ENCODE peak calls at places on chromosomes 11 and 22, in five cellular contexts. Q is Caco-2, D is uterus, N is pancreas, H is right atrium auricular region. E is an unnamed sample. For H3K27me3 and H3K4me1, the result is how much of the 10 kb centered on the place peaks cover.

GRCh38 chr11:118105657-118106305 is 19.0 kb upstream of the SMIM35 start:
- DNase-seq in Q (no peak), D (no peak), N (no peak), H (no peak), E (no peak)

GRCh38 chr22:19607198-19608113 is 83.2 kb upstream of the CLDN5 start:
- DNase-seq in Q (no peak), D (peak), N (no peak), H (no peak), E (no peak)

GRCh38 chr11:101860694-101861371 is 54.0 kb upstream of the CEP126 start:
- DNase-seq in Q (peak), D (peak), N (peak), H (peak), E (no peak)

GRCh38 chr11:84930863-84931262 is 696.3 kb downstream of the DLG2 start:
- DNase-seq in Q (no peak), D (no peak), N (no peak), H (no peak), E (no peak)

GRCh38 chr11:132719684-132720083 is 812.6 kb downstream of the OPCML start:
- DNase-seq in Q (no peak), D (no peak), N (no peak), H (no peak), E (no peak)

GRCh38 chr22:25488244-25489020 is 76.0 kb upstream of the GRK3 start:
- DNase-seq in Q (no peak), D (peak), N (peak), H (no peak), E (no peak)

GRCh38 chr11:19868281-19868821 is 155.7 kb downstream of the NAV2 start:
- DNase-seq in Q (no peak), D (peak), N (no peak), H (peak), E (no peak)

GRCh38 chr11:83042966-83043711 is 28.6 kb downstream of the RAB30 start:
- DNase-seq in Q (no peak), D (no peak), N (no peak), H (no peak), E (no peak)

GRCh38 chr11:83124631-83125424 is 32.1 kb upstream of the PCF11 start:
- DNase-seq in Q (no peak), D (no peak), N (no peak), H (no peak), E (no peak)

GRCh38 chr22:43432883-43433415 is 21.1 kb downstream of the MPPED1 start:
- DNase-seq in Q (no peak), D (no peak), N (no peak), H (no peak), E (no peak)
- H3K27me3 ChIP-seq in Q (under half), D (under half), N (under half), H (under half), E (under half)

GRCh38 chr11:128547946-128548654 is 39.3 kb downstream of the ETS1 start:
- DNase-seq in Q (no peak), D (no peak), N (no peak), H (no peak), E (no peak)
- H3K4me1 ChIP-seq in Q (under half), D (under half), N (under half), H (under half), E (under half)

GRCh38 chr11:129386795-129387390 is 11.2 kb downstream of the BARX2 start:
- DNase-seq in Q (no peak), D (no peak), N (no peak), H (no peak), E (no peak)
- H3K4me3 ChIP-seq in Q (no peak), D (no peak), N (no peak), H (no peak), E (no peak)

DNA sequence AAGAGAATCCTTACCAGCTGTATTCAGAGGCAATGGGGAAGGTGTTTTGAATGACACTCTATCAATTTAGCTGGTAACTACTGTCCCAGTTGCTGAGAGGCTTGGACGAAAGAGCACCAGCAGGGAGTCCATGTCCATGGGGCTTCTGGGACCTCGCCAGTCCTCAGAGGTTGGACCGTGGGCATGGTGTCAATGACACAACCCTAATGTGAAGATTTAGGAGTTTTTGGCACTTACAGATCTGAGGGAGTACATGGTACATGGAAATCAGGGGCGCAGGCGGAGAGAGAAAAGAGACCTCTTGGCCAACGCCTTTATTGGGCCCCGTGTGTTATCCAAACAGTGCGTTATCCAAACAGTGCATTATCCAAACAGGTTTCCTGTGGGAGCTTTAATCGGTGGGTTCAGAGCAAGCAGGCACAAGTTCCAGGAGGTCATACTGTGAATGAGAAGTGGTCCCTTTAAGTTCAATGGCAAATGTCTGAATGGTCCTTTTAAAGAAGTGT is 169.1 kb upstream of the B3GAT1 start:
- DNase-seq in Q (no peak), D (no peak), N (no peak), H (peak), E (no peak)
- H3K27me3 ChIP-seq in Q (under half), D (under half), N (under half), H (under half), E (under half)

GRCh38 chr11:68842427-68843051 is 823 bp upstream of the CPT1A start:
- DNase-seq in Q (no peak), D (no peak), N (peak), H (no peak), E (no peak)
- H3K4me1 ChIP-seq in Q (under half), D (under half), N (under half), H (under half), E (under half)

GRCh38 chr22:46119093-46119728 is 31.1 kb upstream of the PPARA start:
- DNase-seq in Q (no peak), D (no peak), N (no peak), H (no peak), E (no peak)
- H3K4me3 ChIP-seq in Q (no peak), D (no peak), N (no peak), H (no peak), E (no peak)

DNA sequence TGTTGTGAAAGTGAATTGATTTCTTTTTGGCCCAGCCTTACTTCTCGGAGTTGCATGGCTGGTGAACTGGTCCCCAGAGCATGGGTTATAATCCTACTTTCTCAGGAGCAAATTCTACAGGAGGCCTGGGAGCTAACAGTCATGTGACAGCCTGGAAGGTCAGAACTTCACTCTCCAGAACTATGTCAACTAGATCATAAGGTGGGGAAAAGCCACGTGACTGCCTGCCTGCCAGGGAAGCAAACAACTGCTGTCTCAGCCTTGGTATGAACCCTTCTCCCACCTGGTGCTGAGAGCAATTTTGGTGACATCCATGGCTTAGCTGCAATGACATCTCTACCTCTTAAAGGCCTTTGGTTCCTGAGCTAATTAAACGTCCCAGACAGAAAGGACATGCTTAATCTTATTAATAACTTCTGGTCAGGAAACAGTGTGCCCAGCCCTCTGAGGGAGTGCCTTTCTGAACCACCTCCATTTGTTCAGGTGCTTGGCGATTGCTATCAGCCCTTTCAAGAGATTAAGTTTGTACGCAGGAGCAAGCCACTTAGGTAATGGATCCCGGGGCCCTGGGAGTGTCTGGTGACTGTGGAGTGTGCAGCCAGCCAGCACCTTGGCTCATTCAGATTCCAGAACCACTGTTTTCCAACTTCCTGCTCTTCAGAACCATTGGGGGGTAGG is 1.4 kb upstream of the CREB3L1 start:
- DNase-seq in Q (peak), D (no peak), N (peak), H (no peak), E (no peak)
- H3K27me3 ChIP-seq in Q (under half), D (under half), N (under half), H (under half), E (under half)

DNA sequence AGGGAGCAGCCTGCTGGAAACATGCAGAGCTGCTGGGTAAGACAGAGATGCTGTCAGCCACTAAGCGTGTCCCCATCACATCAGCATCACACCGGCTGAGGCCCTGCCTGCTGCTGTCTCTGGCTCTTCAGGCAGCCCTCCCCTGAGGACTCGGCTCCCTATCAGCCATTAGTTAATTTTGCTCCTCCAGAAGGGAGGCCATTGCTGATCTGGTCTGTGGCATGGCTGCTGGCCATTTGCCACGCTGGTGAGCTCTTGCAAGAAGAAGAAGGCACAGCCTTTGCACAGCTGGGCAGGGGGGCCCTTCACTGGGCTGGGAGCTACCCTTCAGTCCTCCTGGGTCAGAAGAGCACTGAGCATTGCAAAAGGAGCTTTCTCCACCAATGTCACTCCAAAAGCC is 131.2 kb upstream of the PARVA start:
- DNase-seq in Q (no peak), D (no peak), N (peak), H (no peak), E (no peak)
- H3K4me1 ChIP-seq in Q (half or more), D (under half), N (under half), H (under half), E (under half)

GRCh38 chr22:45508814-45509213 is 6.1 kb downstream of the FBLN1 start:
- DNase-seq in Q (no peak), D (no peak), N (no peak), H (no peak), E (no peak)

GRCh38 chr22:45512363-45512762 is 9.7 kb downstream of the FBLN1 start:
- DNase-seq in Q (no peak), D (no peak), N (no peak), H (no peak), E (no peak)

GRCh38 chr22:45511847-45512261 is 9.2 kb downstream of the FBLN1 start:
- DNase-seq in Q (no peak), D (peak), N (no peak), H (peak), E (no peak)

GRCh38 chr22:45507798-45508197 is 5.1 kb downstream of the FBLN1 start:
- DNase-seq in Q (no peak), D (no peak), N (no peak), H (no peak), E (no peak)

DNA sequence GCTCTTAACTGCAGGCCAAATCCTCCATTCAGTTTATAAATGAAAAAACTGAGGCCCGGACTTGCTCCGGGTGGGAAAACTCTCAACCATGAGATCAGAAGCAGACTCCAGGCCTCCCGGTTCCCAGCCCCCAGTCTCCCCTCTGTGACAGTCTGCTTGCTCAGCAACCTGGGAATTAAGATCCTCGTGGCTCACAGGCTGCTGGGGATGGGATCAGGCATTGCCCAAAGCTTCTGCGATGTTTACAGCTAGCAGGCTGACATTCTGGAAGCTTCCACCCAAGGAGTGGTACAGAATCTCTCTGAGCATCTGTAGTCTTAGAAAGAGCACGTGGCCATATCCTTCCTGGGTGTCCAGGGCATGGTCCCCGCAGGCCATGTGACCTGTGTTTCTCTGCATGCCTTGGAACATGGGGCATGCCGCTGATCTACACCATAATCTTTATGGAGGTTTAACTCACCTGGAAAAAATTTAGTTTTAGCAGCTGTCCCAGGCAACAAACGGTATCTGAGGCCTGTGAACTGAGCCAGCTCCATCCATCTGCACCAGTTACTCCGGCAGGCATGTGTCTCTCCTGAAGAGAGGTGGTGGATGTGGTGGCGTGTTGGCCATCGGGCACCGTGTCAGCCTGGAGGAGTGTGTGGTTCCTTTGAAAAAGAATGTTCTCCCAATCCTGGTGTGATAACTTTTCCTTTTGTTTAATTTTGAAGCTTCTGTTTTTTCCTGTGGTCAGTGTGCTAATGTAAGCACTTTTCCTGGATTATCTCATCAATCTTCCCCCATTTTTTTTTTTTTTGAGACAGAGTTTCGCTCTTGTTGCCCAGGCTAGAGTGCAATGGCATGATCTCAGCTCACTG is 7.9 kb downstream of the FBLN1 start:
- DNase-seq in Q (no peak), D (no peak), N (no peak), H (no peak), E (no peak)
- H3K4me3 ChIP-seq in Q (no peak), D (no peak), N (no peak), H (no peak), E (no peak)

GRCh38 chr11:128584253-128584652 is 3.1 kb downstream of the ETS1 start:
- DNase-seq in Q (no peak), D (no peak), N (no peak), H (no peak), E (no peak)
- H3K27me3 ChIP-seq in Q (under half), D (under half), N (under half), H (under half), E (under half)

E was measured in effector memory CD4-positive, alpha-beta T cell.